ENCODE peak calls at places on chromosomes 7 and 10, in four cellular contexts. One of them, this sample, is unnamed.

GRCh38 chr10:89002234-89002978 is 11.8 kb downstream of the FAS start:
- DNase-seq in myocyte: no peak
- DNase-seq in stimulated activated CD4-positive, alpha-beta T cell treated with anti-CD3 and anti-CD28 coated beads, Interleukin-1b, Interleukin-23, amount 100 ng/mL, for 24 hours: no peak
- DNase-seq in GM19239: no peak
- DNase-seq in this sample: no peak

GRCh38 chr7:464177-464711 is 55.4 kb downstream of the PDGFA start:
- DNase-seq in stimulated activated CD4-positive, alpha-beta T cell treated with anti-CD3 and anti-CD28 coated beads, Interleukin-1b, Interleukin-23, amount 100 ng/mL, for 24 hours: no peak
- DNase-seq in myocyte: no peak
- DNase-seq in GM19239: no peak
- DNase-seq in this sample: no peak

GRCh38 chr7:2638224-2638991 is 6.6 kb downstream of the TTYH3 start:
- DNase-seq in stimulated activated CD4-positive, alpha-beta T cell treated with anti-CD3 and anti-CD28 coated beads, Interleukin-1b, Interleukin-23, amount 100 ng/mL, for 24 hours: no peak
- DNase-seq in myocyte: no peak
- DNase-seq in GM19239: no peak
- DNase-seq in this sample: no peak

GRCh38 chr10:78656815-78657621 is 411.7 kb upstream of the ZMIZ1 start:
- DNase-seq in myocyte: no peak
- DNase-seq in GM19239: no peak
- DNase-seq in stimulated activated CD4-positive, alpha-beta T cell treated with anti-CD3 and anti-CD28 coated beads, Interleukin-1b, Interleukin-23, amount 100 ng/mL, for 24 hours: no peak
- DNase-seq in this sample: no peak

GRCh38 chr10:58627392-58627791 is 114.7 kb downstream of the BICC1 start:
- DNase-seq in myocyte: no peak
- DNase-seq in GM19239: no peak
- DNase-seq in stimulated activated CD4-positive, alpha-beta T cell treated with anti-CD3 and anti-CD28 coated beads, Interleukin-1b, Interleukin-23, amount 100 ng/mL, for 24 hours: no peak
- DNase-seq in this sample: no peak

GRCh38 chr7:38686888-38687287 is 55.7 kb upstream of the AMPH start:
- DNase-seq in myocyte: no peak
- DNase-seq in stimulated activated CD4-positive, alpha-beta T cell treated with anti-CD3 and anti-CD28 coated beads, Interleukin-1b, Interleukin-23, amount 100 ng/mL, for 24 hours: no peak
- DNase-seq in GM19239: no peak
- DNase-seq in this sample: no peak

GRCh38 chr7:116180302-116180701 is 30.0 kb upstream of the TES start:
- DNase-seq in myocyte: peak
- DNase-seq in stimulated activated CD4-positive, alpha-beta T cell treated with anti-CD3 and anti-CD28 coated beads, Interleukin-1b, Interleukin-23, amount 100 ng/mL, for 24 hours: no peak
- DNase-seq in GM19239: peak
- DNase-seq in this sample: no peak

GRCh38 chr10:129631011-129631410 is 164.0 kb downstream of the MGMT start:
- DNase-seq in stimulated activated CD4-positive, alpha-beta T cell treated with anti-CD3 and anti-CD28 coated beads, Interleukin-1b, Interleukin-23, amount 100 ng/mL, for 24 hours: no peak
- DNase-seq in myocyte: peak
- DNase-seq in GM19239: no peak
- DNase-seq in this sample: no peak

GRCh38 chr10:20355011-20355410 is 538.8 kb downstream of the PLXDC2 start:
- DNase-seq in myocyte: no peak
- DNase-seq in stimulated activated CD4-positive, alpha-beta T cell treated with anti-CD3 and anti-CD28 coated beads, Interleukin-1b, Interleukin-23, amount 100 ng/mL, for 24 hours: no peak
- DNase-seq in GM19239: no peak
- DNase-seq in this sample: no peak

GRCh38 chr10:86729677-86730076 is 26.7 kb upstream of the BMPR1A start:
- DNase-seq in myocyte: no peak
- DNase-seq in GM19239: no peak
- DNase-seq in stimulated activated CD4-positive, alpha-beta T cell treated with anti-CD3 and anti-CD28 coated beads, Interleukin-1b, Interleukin-23, amount 100 ng/mL, for 24 hours: no peak
- DNase-seq in this sample: no peak

GRCh38 chr7:259191-259505 is 30.8 kb upstream of the FOXL3 start:
- DNase-seq in stimulated activated CD4-positive, alpha-beta T cell treated with anti-CD3 and anti-CD28 coated beads, Interleukin-1b, Interleukin-23, amount 100 ng/mL, for 24 hours: no peak
- DNase-seq in myocyte: no peak
- DNase-seq in GM19239: no peak
- DNase-seq in this sample: no peak

GRCh38 chr7:66138994-66139752 is 24.5 kb downstream of the CRCP start:
- DNase-seq in myocyte: no peak
- DNase-seq in stimulated activated CD4-positive, alpha-beta T cell treated with anti-CD3 and anti-CD28 coated beads, Interleukin-1b, Interleukin-23, amount 100 ng/mL, for 24 hours: no peak
- DNase-seq in GM19239: no peak
- DNase-seq in this sample: no peak

GRCh38 chr10:132303361-132304115 is 4.2 kb downstream of the STK32C start:
- DNase-seq in myocyte: no peak
- DNase-seq in stimulated activated CD4-positive, alpha-beta T cell treated with anti-CD3 and anti-CD28 coated beads, Interleukin-1b, Interleukin-23, amount 100 ng/mL, for 24 hours: no peak
- DNase-seq in GM19239: no peak
- DNase-seq in this sample: no peak

GRCh38 chr7:104650991-104651680 is 322.7 kb downstream of the LHFPL3 start:
- DNase-seq in stimulated activated CD4-positive, alpha-beta T cell treated with anti-CD3 and anti-CD28 coated beads, Interleukin-1b, Interleukin-23, amount 100 ng/mL, for 24 hours: no peak
- DNase-seq in GM19239: no peak
- DNase-seq in myocyte: no peak
- DNase-seq in this sample: no peak

GRCh38 chr10:28661035-28661434 is 16.3 kb upstream of the BAMBI start:
- DNase-seq in myocyte: peak
- DNase-seq in GM19239: no peak
- DNase-seq in stimulated activated CD4-positive, alpha-beta T cell treated with anti-CD3 and anti-CD28 coated beads, Interleukin-1b, Interleukin-23, amount 100 ng/mL, for 24 hours: no peak
- DNase-seq in this sample: no peak

GRCh38 chr7:77627307-77627671 is 69.0 kb upstream of the RSBN1L start:
- DNase-seq in GM19239: no peak
- DNase-seq in stimulated activated CD4-positive, alpha-beta T cell treated with anti-CD3 and anti-CD28 coated beads, Interleukin-1b, Interleukin-23, amount 100 ng/mL, for 24 hours: no peak
- DNase-seq in myocyte: peak
- DNase-seq in this sample: no peak

GRCh38 chr10:129773359-129773990 is 190.6 kb downstream of the EBF3 start:
- DNase-seq in myocyte: no peak
- DNase-seq in GM19239: no peak
- DNase-seq in stimulated activated CD4-positive, alpha-beta T cell treated with anti-CD3 and anti-CD28 coated beads, Interleukin-1b, Interleukin-23, amount 100 ng/mL, for 24 hours: no peak
- DNase-seq in this sample: no peak

GRCh38 chr7:104272767-104273384 is 55.5 kb upstream of the LHFPL3 start:
- DNase-seq in stimulated activated CD4-positive, alpha-beta T cell treated with anti-CD3 and anti-CD28 coated beads, Interleukin-1b, Interleukin-23, amount 100 ng/mL, for 24 hours: no peak
- DNase-seq in myocyte: peak
- DNase-seq in GM19239: peak
- DNase-seq in this sample: no peak

GRCh38 chr7:140876519-140877248 is 48.0 kb downstream of the BRAF start:
- DNase-seq in GM19239: no peak
- DNase-seq in myocyte: peak
- DNase-seq in stimulated activated CD4-positive, alpha-beta T cell treated with anti-CD3 and anti-CD28 coated beads, Interleukin-1b, Interleukin-23, amount 100 ng/mL, for 24 hours: no peak
- DNase-seq in this sample: no peak

GRCh38 chr10:101122270-101123084 is 8.6 kb upstream of the TLX1 start:
- DNase-seq in GM19239: no peak
- DNase-seq in stimulated activated CD4-positive, alpha-beta T cell treated with anti-CD3 and anti-CD28 coated beads, Interleukin-1b, Interleukin-23, amount 100 ng/mL, for 24 hours: no peak
- DNase-seq in myocyte: no peak
- DNase-seq in this sample: no peak

GRCh38 chr7:118845787-118846186 is 621.3 kb downstream of the ANKRD7 start:
- DNase-seq in GM19239: no peak
- DNase-seq in stimulated activated CD4-positive, alpha-beta T cell treated with anti-CD3 and anti-CD28 coated beads, Interleukin-1b, Interleukin-23, amount 100 ng/mL, for 24 hours: no peak
- DNase-seq in myocyte: no peak
- DNase-seq in this sample: no peak

GRCh38 chr10:88156341-88156740 is 292.9 kb downstream of the PTEN start:
- DNase-seq in myocyte: no peak
- DNase-seq in GM19239: no peak
- DNase-seq in stimulated activated CD4-positive, alpha-beta T cell treated with anti-CD3 and anti-CD28 coated beads, Interleukin-1b, Interleukin-23, amount 100 ng/mL, for 24 hours: no peak
- DNase-seq in this sample: no peak

GRCh38 chr7:135645296-135645904 is 16.9 kb upstream of the STMP1 start:
- DNase-seq in GM19239: no peak
- DNase-seq in myocyte: peak
- DNase-seq in stimulated activated CD4-positive, alpha-beta T cell treated with anti-CD3 and anti-CD28 coated beads, Interleukin-1b, Interleukin-23, amount 100 ng/mL, for 24 hours: no peak
- DNase-seq in this sample: no peak

GRCh38 chr7:100778061-100778621 is 44.7 kb downstream of the ZAN start:
- DNase-seq in stimulated activated CD4-positive, alpha-beta T cell treated with anti-CD3 and anti-CD28 coated beads, Interleukin-1b, Interleukin-23, amount 100 ng/mL, for 24 hours: no peak
- DNase-seq in GM19239: no peak
- DNase-seq in myocyte: no peak
- DNase-seq in this sample: no peak

GRCh38 chr7:150451097-150451793 is 815 bp downstream of the GIMAP8 start:
- DNase-seq in myocyte: no peak
- DNase-seq in stimulated activated CD4-positive, alpha-beta T cell treated with anti-CD3 and anti-CD28 coated beads, Interleukin-1b, Interleukin-23, amount 100 ng/mL, for 24 hours: peak
- DNase-seq in GM19239: peak
- DNase-seq in this sample: peak

GRCh38 chr7:105388373-105389089 is at the start of gene SRPK2:
- DNase-seq in stimulated activated CD4-positive, alpha-beta T cell treated with anti-CD3 and anti-CD28 coated beads, Interleukin-1b, Interleukin-23, amount 100 ng/mL, for 24 hours: peak
- DNase-seq in GM19239: peak
- DNase-seq in myocyte: peak
- DNase-seq in this sample: peak

GRCh38 chr7:25557379-25557916 is 329.2 kb upstream of the NPVF start:
- DNase-seq in stimulated activated CD4-positive, alpha-beta T cell treated with anti-CD3 and anti-CD28 coated beads, Interleukin-1b, Interleukin-23, amount 100 ng/mL, for 24 hours: no peak
- DNase-seq in GM19239: no peak
- DNase-seq in myocyte: no peak
- DNase-seq in this sample: no peak

GRCh38 chr10:15351099-15351820 is 19.8 kb downstream of the FAM171A1 start:
- DNase-seq in myocyte: no peak
- DNase-seq in stimulated activated CD4-positive, alpha-beta T cell treated with anti-CD3 and anti-CD28 coated beads, Interleukin-1b, Interleukin-23, amount 100 ng/mL, for 24 hours: no peak
- DNase-seq in GM19239: no peak
- DNase-seq in this sample: no peak

GRCh38 chr10:111175786-111176185 is 99.0 kb downstream of the ADRA2A start:
- DNase-seq in myocyte: peak
- DNase-seq in stimulated activated CD4-positive, alpha-beta T cell treated with anti-CD3 and anti-CD28 coated beads, Interleukin-1b, Interleukin-23, amount 100 ng/mL, for 24 hours: no peak
- DNase-seq in GM19239: no peak
- DNase-seq in this sample: no peak

GRCh38 chr10:118701529-118702323 is 53.0 kb downstream of the CACUL1 start:
- DNase-seq in stimulated activated CD4-positive, alpha-beta T cell treated with anti-CD3 and anti-CD28 coated beads, Interleukin-1b, Interleukin-23, amount 100 ng/mL, for 24 hours: no peak
- DNase-seq in GM19239: no peak
- DNase-seq in myocyte: no peak
- DNase-seq in this sample: no peak

GRCh38 chr7:8365499-8366110 is 67.8 kb upstream of the NXPH1 start:
- DNase-seq in stimulated activated CD4-positive, alpha-beta T cell treated with anti-CD3 and anti-CD28 coated beads, Interleukin-1b, Interleukin-23, amount 100 ng/mL, for 24 hours: no peak
- DNase-seq in myocyte: peak
- DNase-seq in GM19239: no peak
- DNase-seq in this sample: no peak

GRCh38 chr7:47517821-47518480 is 64.0 kb downstream of the TNS3 start:
- DNase-seq in GM19239: no peak
- DNase-seq in stimulated activated CD4-positive, alpha-beta T cell treated with anti-CD3 and anti-CD28 coated beads, Interleukin-1b, Interleukin-23, amount 100 ng/mL, for 24 hours: no peak
- DNase-seq in myocyte: no peak
- DNase-seq in this sample: no peak

GRCh38 chr10:132504501-132505272 is 32.9 kb upstream of the INPP5A start:
- DNase-seq in stimulated activated CD4-positive, alpha-beta T cell treated with anti-CD3 and anti-CD28 coated beads, Interleukin-1b, Interleukin-23, amount 100 ng/mL, for 24 hours: no peak
- DNase-seq in myocyte: no peak
- DNase-seq in GM19239: no peak
- DNase-seq in this sample: no peak

GRCh38 chr10:121043124-121043849 is 192.1 kb downstream of the WDR11 start:
- DNase-seq in myocyte: peak
- DNase-seq in GM19239: no peak
- DNase-seq in stimulated activated CD4-positive, alpha-beta T cell treated with anti-CD3 and anti-CD28 coated beads, Interleukin-1b, Interleukin-23, amount 100 ng/mL, for 24 hours: no peak
- DNase-seq in this sample: no peak

GRCh38 chr10:97915761-97916160 is 66.1 kb downstream of the GOLGA7B start:
- DNase-seq in stimulated activated CD4-positive, alpha-beta T cell treated with anti-CD3 and anti-CD28 coated beads, Interleukin-1b, Interleukin-23, amount 100 ng/mL, for 24 hours: no peak
- DNase-seq in myocyte: no peak
- DNase-seq in GM19239: no peak
- DNase-seq in this sample: no peak

GRCh38 chr10:9311702-9312499 is 1257.4 kb downstream of the GATA3 start:
- DNase-seq in stimulated activated CD4-positive, alpha-beta T cell treated with anti-CD3 and anti-CD28 coated beads, Interleukin-1b, Interleukin-23, amount 100 ng/mL, for 24 hours: no peak
- DNase-seq in myocyte: no peak
- DNase-seq in GM19239: no peak
- DNase-seq in this sample: no peak

This sample was measured in activated CD4-positive, CD25-positive, alpha-beta regulatory T cell treated with anti-CD3 and anti-CD28 coated beads, Interleukin-2, amount 50 U/mL, for 16 hours.